ENCODE peak calls at places on chromosomes 1 and 21, in four cellular contexts. One of them, this sample, is unnamed.

GRCh38 chr1:109640285-109640865 is 15.5 kb upstream of the GSTM4 start:
- DNase-seq in GM12878: no peak
- DNase-seq in A549: no peak
- DNase-seq in HepG2: peak
- DNase-seq in this sample: peak

GRCh38 chr1:95309031-95309459 is 75.0 kb downstream of the RWDD3 start:
- DNase-seq in GM12878: no peak
- DNase-seq in A549: peak
- DNase-seq in HepG2: peak
- DNase-seq in this sample: peak

GRCh38 chr1:34686531-34686930 is 68.3 kb upstream of the GJB5 start:
- DNase-seq in GM12878: no peak
- DNase-seq in A549: no peak
- DNase-seq in HepG2: no peak
- DNase-seq in this sample: no peak

GRCh38 chr1:154076413-154076812 is 78.5 kb downstream of the NUP210L start:
- DNase-seq in GM12878: no peak
- DNase-seq in A549: no peak
- DNase-seq in HepG2: no peak
- DNase-seq in this sample: no peak

GRCh38 chr1:185938396-185938795 is 204.2 kb downstream of the HMCN1 start:
- DNase-seq in GM12878: no peak
- DNase-seq in A549: no peak
- DNase-seq in HepG2: no peak
- DNase-seq in this sample: no peak

GRCh38 chr1:235817101-235817725 is 49.5 kb downstream of the LYST start:
- DNase-seq in GM12878: no peak
- DNase-seq in A549: no peak
- DNase-seq in HepG2: no peak
- DNase-seq in this sample: no peak

GRCh38 chr1:2480986-2481364 is 4.9 kb downstream of the PLCH2 start:
- DNase-seq in GM12878: no peak
- DNase-seq in A549: no peak
- DNase-seq in HepG2: no peak
- DNase-seq in this sample: no peak

GRCh38 chr1:16241116-16241763 is 4.3 kb upstream of the CPLANE2 start:
- DNase-seq in GM12878: no peak
- DNase-seq in A549: no peak
- DNase-seq in HepG2: peak
- DNase-seq in this sample: no peak

GRCh38 chr1:225691377-225691776 is 38.5 kb upstream of the ENAH start:
- DNase-seq in GM12878: no peak
- DNase-seq in A549: no peak
- DNase-seq in HepG2: peak
- DNase-seq in this sample: no peak

GRCh38 chr1:38569932-38570356 is 289.6 kb downstream of the RRAGC start:
- DNase-seq in GM12878: no peak
- DNase-seq in A549: no peak
- DNase-seq in HepG2: no peak
- DNase-seq in this sample: no peak

GRCh38 chr1:151475175-151475574 is 15.9 kb upstream of the POGZ start:
- DNase-seq in GM12878: peak
- DNase-seq in A549: no peak
- DNase-seq in HepG2: no peak
- DNase-seq in this sample: no peak

GRCh38 chr1:67674260-67675011 is 10.6 kb upstream of the GADD45A start:
- DNase-seq in GM12878: no peak
- DNase-seq in A549: no peak
- DNase-seq in HepG2: no peak
- DNase-seq in this sample: no peak

GRCh38 chr1:8989061-8989460 is 37.2 kb downstream of the SLC2A7 start:
- DNase-seq in GM12878: no peak
- DNase-seq in A549: no peak
- DNase-seq in HepG2: no peak
- DNase-seq in this sample: no peak

GRCh38 chr1:2566106-2567045 is 10.2 kb downstream of the TNFRSF14 start:
- DNase-seq in GM12878: no peak
- DNase-seq in A549: no peak
- DNase-seq in HepG2: no peak
- DNase-seq in this sample: no peak

GRCh38 chr1:197838836-197839235 is 63.6 kb upstream of the DENND1B start:
- DNase-seq in GM12878: no peak
- DNase-seq in A549: peak
- DNase-seq in HepG2: no peak
- DNase-seq in this sample: peak

GRCh38 chr1:107593436-107594209 is 371.4 kb downstream of the VAV3 start:
- DNase-seq in GM12878: no peak
- DNase-seq in A549: no peak
- DNase-seq in HepG2: no peak
- DNase-seq in this sample: peak

GRCh38 chr1:96521994-96522760 is 199.4 kb upstream of the PTBP2 start:
- DNase-seq in GM12878: no peak
- DNase-seq in A549: peak
- DNase-seq in HepG2: no peak
- DNase-seq in this sample: no peak

GRCh38 chr21:45513003-45513706 is 29.1 kb downstream of the SLC19A1 start:
- DNase-seq in GM12878: no peak
- DNase-seq in A549: no peak
- DNase-seq in HepG2: no peak
- DNase-seq in this sample: no peak
- TF ChIP-seq POLR2A in GM12878: no peak
- TF ChIP-seq POLR2A in A549: no peak
- TF ChIP-seq POLR2A in HepG2: no peak
- TF ChIP-seq POLR2A in this sample: no peak

DNA sequence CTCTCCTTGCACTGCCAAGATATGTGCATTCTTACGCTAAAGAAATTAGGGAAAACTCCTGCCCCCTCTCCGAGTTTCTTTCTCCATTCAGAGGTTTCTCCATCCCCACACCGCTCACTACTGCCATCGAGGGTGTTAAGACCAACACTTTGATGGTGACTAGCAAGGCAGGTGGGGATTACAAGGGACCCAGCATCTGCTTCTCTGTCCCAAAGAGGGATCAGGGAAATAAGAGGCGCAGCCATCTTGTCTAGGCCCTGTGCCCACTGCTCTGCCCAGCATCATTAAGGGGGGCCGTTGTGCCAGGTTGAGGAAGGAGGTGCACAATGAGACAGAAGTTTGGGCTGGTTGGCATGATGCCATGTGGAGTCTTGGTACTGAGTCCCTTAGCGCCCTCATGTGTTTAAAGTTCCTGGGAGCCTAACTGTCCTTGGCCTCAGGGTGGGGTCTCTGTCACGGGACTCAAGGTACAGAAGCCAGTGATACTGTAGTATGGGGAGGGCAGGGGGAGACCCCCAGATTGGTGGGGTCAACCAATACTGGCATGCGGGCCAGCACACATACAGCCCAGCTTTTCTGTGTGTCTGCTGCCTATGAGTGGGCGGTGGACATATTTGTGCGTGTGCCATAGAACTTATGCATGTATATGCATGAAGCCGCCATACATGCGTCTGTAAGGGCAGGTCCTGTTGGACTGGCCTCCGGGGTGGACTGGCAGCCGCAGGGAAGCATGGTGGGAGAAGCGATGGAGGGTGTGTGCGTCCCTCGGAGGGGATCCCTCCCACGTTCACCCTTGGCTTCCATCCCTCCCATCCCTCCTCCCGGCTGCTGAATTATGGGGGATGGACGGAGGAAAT is 5.5 kb downstream of the EFNA3 start:
- DNase-seq in GM12878: no peak
- DNase-seq in A549: no peak
- DNase-seq in HepG2: peak
- DNase-seq in this sample: peak
- TF ChIP-seq MYC in GM12878: no peak
- TF ChIP-seq MYC in A549: no peak
- TF ChIP-seq MYC in HepG2: no peak
- TF ChIP-seq MYC in this sample: peak

GRCh38 chr1:12619396-12620141 is 1.6 kb upstream of the DHRS3 start:
- DNase-seq in GM12878: no peak
- DNase-seq in A549: peak
- DNase-seq in HepG2: peak
- DNase-seq in this sample: peak
- TF ChIP-seq POLR2A in GM12878: no peak
- TF ChIP-seq POLR2A in A549: no peak
- TF ChIP-seq POLR2A in HepG2: no peak
- TF ChIP-seq POLR2A in this sample: no peak

GRCh38 chr1:10824821-10825540 is 28.5 kb upstream of the CASZ1 start:
- DNase-seq in GM12878: no peak
- DNase-seq in A549: peak
- DNase-seq in HepG2: no peak
- DNase-seq in this sample: no peak
- TF ChIP-seq MYC in GM12878: no peak
- TF ChIP-seq MYC in A549: no peak
- TF ChIP-seq MYC in HepG2: no peak
- TF ChIP-seq MYC in this sample: no peak

DNA sequence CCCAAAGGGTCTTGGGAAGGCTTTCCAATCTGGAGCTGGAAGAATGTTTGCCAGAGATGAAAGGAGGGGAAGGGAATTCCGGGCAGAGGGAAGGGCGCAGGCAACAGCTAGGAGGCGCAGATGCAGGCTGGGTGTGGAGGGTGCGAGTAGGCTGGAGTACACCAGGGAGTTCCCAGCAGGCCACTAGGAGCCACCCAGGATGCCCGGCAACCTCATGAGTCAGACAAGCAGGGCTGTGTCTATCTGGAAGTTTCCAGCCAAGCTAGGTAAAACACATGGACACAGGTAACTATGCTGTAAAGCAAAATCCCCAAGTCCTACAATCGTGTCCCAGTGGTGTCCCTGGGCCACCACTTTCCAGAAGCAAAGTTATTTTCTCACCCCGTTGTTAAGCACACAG is 998 bp upstream of the NBL1 start:
- DNase-seq in GM12878: no peak
- DNase-seq in A549: peak
- DNase-seq in HepG2: peak
- DNase-seq in this sample: no peak
- TF ChIP-seq POLR2A in GM12878: no peak
- TF ChIP-seq POLR2A in A549: peak
- TF ChIP-seq POLR2A in HepG2: no peak
- TF ChIP-seq POLR2A in this sample: no peak

DNA sequence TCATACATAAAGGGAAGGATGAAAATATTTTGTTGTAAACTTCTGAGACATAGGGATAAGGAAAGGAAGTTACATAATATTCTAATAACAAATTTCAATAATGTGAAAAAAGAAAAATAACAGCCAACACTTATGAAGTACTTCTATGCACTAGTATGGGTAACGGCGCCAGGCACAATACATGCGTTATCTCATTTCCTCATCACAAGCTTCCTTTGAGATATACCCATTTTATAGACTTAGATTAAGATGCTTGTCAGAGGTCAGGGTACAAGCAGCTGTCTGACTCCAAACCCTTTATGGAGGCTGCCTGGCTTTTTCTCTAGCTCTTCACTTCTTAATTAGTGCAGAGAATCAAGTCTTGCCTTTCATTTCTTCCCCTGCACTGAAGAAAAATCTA is 41.3 kb downstream of the TCP10L start:
- DNase-seq in GM12878: no peak
- DNase-seq in A549: no peak
- DNase-seq in HepG2: no peak
- DNase-seq in this sample: no peak
- TF ChIP-seq MYC in GM12878: no peak
- TF ChIP-seq MYC in A549: no peak
- TF ChIP-seq MYC in HepG2: no peak
- TF ChIP-seq MYC in this sample: no peak

DNA sequence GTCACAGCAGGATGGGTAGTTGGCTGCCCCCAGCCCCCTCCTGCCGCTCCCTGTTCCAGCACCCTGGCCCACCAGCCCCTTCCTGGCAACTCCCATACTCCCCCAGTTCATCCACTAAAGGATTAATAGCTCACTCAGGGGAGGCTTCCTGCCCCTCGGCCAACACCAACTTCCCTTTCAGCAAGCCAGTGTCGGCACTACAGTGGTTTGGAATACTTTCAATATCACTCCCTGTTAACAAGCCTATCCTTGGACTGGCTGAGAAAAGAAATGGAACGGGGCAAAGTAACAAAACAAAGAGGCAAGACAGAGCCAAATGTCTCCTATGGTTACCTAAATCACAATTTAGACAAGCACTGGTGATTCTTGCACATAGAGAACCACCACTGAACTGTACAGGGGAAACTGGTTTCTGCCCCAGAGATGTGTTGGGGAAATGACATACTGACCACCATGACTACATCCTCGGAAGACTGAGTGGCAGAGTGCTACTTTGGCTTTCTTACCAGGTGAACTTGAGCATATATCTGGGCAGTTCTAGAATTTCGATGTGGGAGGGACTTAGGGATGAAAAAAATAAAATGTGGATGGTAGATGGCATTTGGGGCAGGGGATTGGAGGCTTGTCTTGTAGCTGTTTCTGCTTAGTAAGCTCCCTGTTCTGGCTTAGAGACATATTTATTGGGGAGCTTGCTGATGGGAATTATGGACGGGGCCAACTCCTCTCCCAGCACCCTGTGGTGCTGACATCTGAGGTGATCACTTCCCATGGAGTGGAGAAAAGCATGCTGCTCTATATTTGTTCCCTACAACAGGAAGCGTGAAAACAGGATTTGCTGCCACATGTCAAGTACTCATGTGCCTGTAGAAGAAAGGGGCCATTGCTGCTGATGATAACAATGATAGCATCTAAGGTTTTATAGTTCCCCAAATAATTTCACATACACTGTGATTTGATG is 7.1 kb upstream of the CAPN2 start:
- DNase-seq in GM12878: no peak
- DNase-seq in A549: no peak
- DNase-seq in HepG2: no peak
- DNase-seq in this sample: peak
- TF ChIP-seq POLR2A in GM12878: no peak
- TF ChIP-seq POLR2A in A549: no peak
- TF ChIP-seq POLR2A in HepG2: no peak
- TF ChIP-seq POLR2A in this sample: no peak